ENCODE peak calls at places on chromosomes 6 and 20, in seven cellular contexts. R is right atrium auricular region, G is body of pancreas, K is NB4, I is activated B cell treated with CpG ODN at 0.5 μM for 24 hours, L is AG10803, J is frontal cortex. Q is an unnamed sample.

GRCh38 chr6:31246051-31246495 is 25.8 kb downstream of the HLA-C start:
- DNase-seq in R (no peak), G (peak; percentile 34), K (no peak), I (no peak), L (peak; percentile 56), J (no peak), Q (no peak)

GRCh38 chr6:85677243-85677956 is 34.7 kb upstream of the SYNCRIP start:
- DNase-seq in R (no peak), G (no peak), K (peak; percentile 24), I (no peak), L (peak; percentile 34), J (no peak), Q (no peak)

GRCh38 chr20:63703471-63703975 is 4.3 kb downstream of the ARFRP1 start:
- DNase-seq in R (no peak), G (peak; percentile 1), K (peak; percentile 7), I (no peak), L (no peak), J (no peak), Q (no peak)

GRCh38 chr20:12241065-12241464 is 323.4 kb downstream of the BTBD3 start:
- DNase-seq in R (no peak), G (no peak), K (no peak), I (no peak), L (no peak), J (no peak), Q (no peak)

GRCh38 chr6:137277971-137278602 is 58.9 kb upstream of the IFNGR1 start:
- DNase-seq in R (no peak), G (no peak), K (no peak), I (no peak), L (peak; percentile 84), J (no peak), Q (no peak)

GRCh38 chr20:63830821-63831593 is at the start of gene ZBTB46:
- DNase-seq in R (no peak), G (peak; percentile 50), K (peak; percentile 70), I (peak; percentile 50), L (peak; percentile 24), J (peak; percentile 95), Q (no peak)

GRCh38 chr6:12381587-12381986 is 91.4 kb downstream of the EDN1 start:
- DNase-seq in R (no peak), G (no peak), K (no peak), I (no peak), L (peak; percentile 58), J (no peak), Q (no peak)

GRCh38 chr20:59032713-59033059 is 551 bp upstream of the ATP5F1E start:
- DNase-seq in R (no peak), G (no peak), K (no peak), I (no peak), L (no peak), J (no peak), Q (peak; percentile 23)

GRCh38 chr6:169145991-169146501 is 107.6 kb downstream of the THBS2 start:
- DNase-seq in R (no peak), G (peak; percentile 29), K (no peak), I (no peak), L (peak; percentile 91), J (no peak), Q (no peak)

GRCh38 chr6:169780571-169781091 is 29.2 kb downstream of the ERMARD start:
- DNase-seq in R (peak; percentile 49), G (no peak), K (no peak), I (no peak), L (peak; percentile 33), J (no peak), Q (no peak)

GRCh38 chr6:149845549-149845948 is 18.6 kb downstream of the LRP11 start:
- DNase-seq in R (peak; percentile 2), G (no peak), K (no peak), I (no peak), L (no peak), J (no peak), Q (no peak)

Q was measured in SIG-M5.